ENCODE peak calls at places on chromosomes 4 and X, in eight cellular contexts. W, M, H, T, B, P, D and O are unnamed samples.
A peak's percentile ranks its signal among the peaks of the same experiment; 100 is the strongest.

GRCh38 chrX:42748067-42748850 is 29.7 kb downstream of the PPP1R2C start:
- DNase-seq in W (peak; percentile 16), M (no peak), H (no peak), T (no peak), B (no peak), P (peak; percentile 22), D (peak; percentile 83), O (no peak)

GRCh38 chr4:131764730-131765129 is 1384.4 kb upstream of the PCDH10 start:
- DNase-seq in W (no peak), M (no peak), H (no peak), T (peak; percentile 68), B (no peak), P (no peak), D (peak; percentile 26), O (peak; percentile 69)

GRCh38 chr4:172809319-172809718 is 359.3 kb upstream of the GALNT7 start:
- DNase-seq in W (peak; percentile 9), M (no peak), H (no peak), T (no peak), B (no peak), P (no peak), D (no peak), O (no peak)

GRCh38 chr4:94403735-94404134 is 48.0 kb upstream of the PDLIM5 start:
- DNase-seq in W (no peak), M (peak; percentile 40), H (peak; percentile 32), T (no peak), B (no peak), P (no peak), D (no peak), O (no peak)

GRCh38 chr4:38787693-38788092 is 4.9 kb upstream of the TLR10 start:
- DNase-seq in W (no peak), M (no peak), H (no peak), T (no peak), B (no peak), P (no peak), D (no peak), O (no peak)

GRCh38 chr4:24763631-24764302 is 31.6 kb upstream of the SOD3 start:
- DNase-seq in W (peak; percentile 65), M (no peak), H (no peak), T (no peak), B (peak; percentile 60), P (peak; percentile 97), D (no peak), O (no peak)

GRCh38 chr4:174926958-174927357 is 8.8 kb downstream of the ADAM29 start:
- DNase-seq in W (no peak), M (no peak), H (no peak), T (no peak), B (no peak), P (no peak), D (no peak), O (no peak)

GRCh38 chr4:44670466-44671199 is 7.6 kb upstream of the GUF1 start:
- DNase-seq in W (no peak), M (no peak), H (no peak), T (no peak), B (no peak), P (no peak), D (no peak), O (no peak)

GRCh38 chr4:44368413-44369167 is 80.0 kb downstream of the KCTD8 start:
- DNase-seq in W (no peak), M (no peak), H (no peak), T (no peak), B (no peak), P (no peak), D (no peak), O (no peak)

GRCh38 chrX:331145-331771 is 12.7 kb upstream of the GTPBP6 start:
- DNase-seq in W (peak; percentile 56), M (no peak), H (peak; percentile 15), T (peak; percentile 79), B (no peak), P (no peak), D (peak; percentile 98), O (peak; percentile 73)

GRCh38 chr4:126047114-126047513 is 732.4 kb downstream of the FAT4 start:
- DNase-seq in W (no peak), M (no peak), H (no peak), T (no peak), B (no peak), P (no peak), D (no peak), O (no peak)

GRCh38 chr4:188727746-188728145 is 588.5 kb downstream of the TRIML1 start:
- DNase-seq in W (no peak), M (no peak), H (no peak), T (no peak), B (no peak), P (no peak), D (no peak), O (no peak)

GRCh38 chrX:66142351-66142750 is 21.7 kb upstream of the HEPH start:
- DNase-seq in W (no peak), M (no peak), H (no peak), T (no peak), B (no peak), P (no peak), D (peak; percentile 50), O (no peak)

GRCh38 chrX:148135738-148136137 is 154.6 kb downstream of the FMR1NB start:
- DNase-seq in W (peak; percentile 0), M (no peak), H (no peak), T (no peak), B (no peak), P (peak; percentile 60), D (no peak), O (no peak)

GRCh38 chr4:185232370-185232769 is 23.0 kb downstream of the SNX25 start:
- DNase-seq in W (peak; percentile 33), M (no peak), H (no peak), T (no peak), B (no peak), P (no peak), D (peak; percentile 44), O (no peak)

GRCh38 chr4:122798917-122799316 is 27.7 kb upstream of the FGF2 start:
- DNase-seq in W (no peak), M (no peak), H (no peak), T (no peak), B (no peak), P (no peak), D (no peak), O (no peak)

GRCh38 chr4:89829470-89830138 is 7.4 kb downstream of the SNCA start:
- DNase-seq in W (peak; percentile 61), M (no peak), H (no peak), T (no peak), B (no peak), P (peak; percentile 86), D (no peak), O (peak; percentile 54)

GRCh38 chrX:125205084-125205917 is 114.4 kb upstream of the TEX13C start:
- DNase-seq in W (peak; percentile 1), M (peak; percentile 34), H (peak; percentile 49), T (peak; percentile 80), B (no peak), P (peak; percentile 21), D (no peak), O (peak; percentile 33)

GRCh38 chr4:122525865-122526264 is 69.3 kb upstream of the IL2 start:
- DNase-seq in W (no peak), M (no peak), H (no peak), T (no peak), B (no peak), P (no peak), D (no peak), O (no peak)

GRCh38 chrX:46572295-46572936 is 1.1 kb upstream of the CHST7 start:
- DNase-seq in W (no peak), M (no peak), H (no peak), T (no peak), B (no peak), P (no peak), D (no peak), O (no peak)

GRCh38 chrX:131747173-131747572 is 203.3 kb downstream of the OR13H1 start:
- DNase-seq in W (no peak), M (peak; percentile 63), H (no peak), T (peak; percentile 80), B (peak; percentile 64), P (peak; percentile 81), D (peak; percentile 77), O (peak; percentile 74)

GRCh38 chrX:131745942-131746489 is 202.1 kb downstream of the OR13H1 start:
- DNase-seq in W (no peak), M (no peak), H (no peak), T (no peak), B (no peak), P (no peak), D (no peak), O (no peak)

GRCh38 chrX:131741103-131741581 is 197.3 kb downstream of the OR13H1 start:
- DNase-seq in W (no peak), M (peak; percentile 83), H (no peak), T (peak; percentile 89), B (no peak), P (peak; percentile 79), D (no peak), O (peak; percentile 82)

GRCh38 chrX:131746491-131746968 is 202.7 kb downstream of the OR13H1 start:
- DNase-seq in W (no peak), M (peak; percentile 86), H (no peak), T (peak; percentile 88), B (peak; percentile 67), P (peak; percentile 79), D (peak; percentile 66), O (no peak)
- H3K4me3 ChIP-seq in W (no peak overlapping the region), M (no peak overlapping the region), H (peak overlapping the region; percentile 34), T (peak overlapping the region; percentile 54), B (no peak overlapping the region), P (peak overlapping the region; percentile 66), D (peak overlapping the region; percentile 78), O (peak overlapping the region; percentile 26)

GRCh38 chr4:2125831-2126230 is 66.7 kb downstream of the NAT8L start:
- DNase-seq in W (no peak), M (no peak), H (no peak), T (no peak), B (no peak), P (no peak), D (no peak), O (no peak)

GRCh38 chr4:2126309-2127043 is 67.3 kb downstream of the NAT8L start:
- DNase-seq in W (no peak), M (no peak), H (no peak), T (no peak), B (no peak), P (no peak), D (no peak), O (no peak)

GRCh38 chr4:2132438-2132837 is 73.3 kb downstream of the NAT8L start:
- DNase-seq in W (peak; percentile 8), M (no peak), H (no peak), T (no peak), B (no peak), P (no peak), D (no peak), O (no peak)

GRCh38 chr4:2125023-2125422 is 65.9 kb downstream of the NAT8L start:
- DNase-seq in W (no peak), M (no peak), H (no peak), T (no peak), B (no peak), P (peak; percentile 27), D (no peak), O (no peak)

GRCh38 chr4:2127609-2128300 is 68.6 kb downstream of the NAT8L start:
- DNase-seq in W (peak; percentile 13), M (no peak), H (no peak), T (no peak), B (no peak), P (no peak), D (no peak), O (no peak)
- H3K4me3 ChIP-seq in W (no peak overlapping the region), M (no peak overlapping the region), H (no peak overlapping the region), T (no peak overlapping the region), B (no peak overlapping the region), P (no peak overlapping the region), D (no peak overlapping the region), O (no peak overlapping the region)

GRCh38 chrX:101617211-101618191 is at the start of gene ARMCX6:
- DNase-seq in W (peak; percentile 72), M (peak; percentile 83), H (peak; percentile 78), T (peak; percentile 93), B (peak; percentile 47), P (peak; percentile 46), D (peak; percentile 90), O (peak; percentile 86)
- H3K4me3 ChIP-seq in W (peak within 1 kb of the TSS; percentile 74), M (peak within 1 kb of the TSS; percentile 95), H (peak within 1 kb of the TSS; percentile 77), T (peak within 1 kb of the TSS; percentile 64), B (peak within 1 kb of the TSS; percentile 71), P (peak within 1 kb of the TSS; percentile 40), D (peak within 1 kb of the TSS; percentile 79), O (peak within 1 kb of the TSS; percentile 53)

GRCh38 chr4:16897991-16898827 is at the start of gene LDB2:
- DNase-seq in W (peak; percentile 91), M (peak; percentile 74), H (peak; percentile 75), T (no peak), B (no peak), P (no peak), D (no peak), O (peak; percentile 61)
- H3K4me3 ChIP-seq in W (peak within 1 kb of the TSS; percentile 59), M (peak within 1 kb of the TSS; percentile 73), H (peak within 1 kb of the TSS; percentile 73), T (peak within 1 kb of the TSS; percentile 59), B (no peak within 1 kb of the TSS), P (no peak within 1 kb of the TSS), D (peak within 1 kb of the TSS; percentile 79), O (peak within 1 kb of the TSS; percentile 37)